ENCODE peak calls at places on chromosomes 7 and 10, in eight cellular contexts. Y, R, Q, G, M, O, L and C are unnamed samples.

GRCh38 chr10:132610071-132610701 is 72.6 kb downstream of the INPP5A start:
- DNase-seq in R (no peak), G (no peak), Q (no peak), Y (no peak), M (no peak), O (no peak), L (no peak), C (no peak)

GRCh38 chr10:104045151-104046089 is 40.3 kb downstream of the COL17A1 start:
- DNase-seq in R (no peak), Y (no peak), G (peak), L (no peak), O (peak), M (peak), Q (no peak), C (peak)

GRCh38 chr10:44402465-44403205 is 17.7 kb upstream of the CXCL12 start:
- DNase-seq in G (no peak), M (no peak), L (no peak), Y (no peak), R (no peak), O (no peak), Q (no peak), C (no peak)

GRCh38 chr7:33099154-33099940 is 9.9 kb downstream of the RP9 start:
- DNase-seq in G (no peak), Q (no peak), M (no peak), O (no peak), Y (no peak), L (no peak), R (no peak), C (no peak)

GRCh38 chr7:101650579-101651081 is 21.5 kb upstream of the MYL10 start:
- DNase-seq in Q (no peak), L (no peak), G (peak), O (no peak), M (no peak), R (no peak), Y (no peak), C (no peak)

GRCh38 chr7:47534322-47535032 is 47.4 kb downstream of the TNS3 start:
- DNase-seq in Q (no peak), L (no peak), M (no peak), G (no peak), R (no peak), Y (no peak), O (peak), C (peak)

GRCh38 chr10:47288236-47288635 is 11.8 kb upstream of the GDF10 start:
- DNase-seq in G (no peak), Q (no peak), R (no peak), M (no peak), L (no peak), Y (no peak), O (no peak), C (no peak)

GRCh38 chr7:141157138-141157765 is 83.4 kb downstream of the TMEM178B start:
- DNase-seq in L (no peak), Y (no peak), O (no peak), G (no peak), R (no peak), Q (no peak), M (no peak), C (no peak)

GRCh38 chr7:50317697-50318640 is 13.5 kb downstream of the IKZF1 start:
- DNase-seq in L (no peak), R (peak), O (no peak), G (no peak), Q (no peak), M (no peak), Y (peak), C (no peak)

GRCh38 chr7:86301301-86301700 is 342.4 kb upstream of the GRM3 start:
- DNase-seq in Q (no peak), M (no peak), L (no peak), Y (no peak), G (no peak), R (no peak), O (no peak), C (no peak)

GRCh38 chr10:29873941-29874340 is 185.4 kb downstream of the JCAD start:
- DNase-seq in Q (no peak), R (no peak), L (no peak), O (no peak), Y (no peak), M (peak), G (no peak), C (peak)

GRCh38 chr10:113297226-113297625 is 255.6 kb upstream of the HABP2 start:
- DNase-seq in R (no peak), Q (no peak), O (no peak), Y (no peak), G (no peak), L (no peak), M (peak), C (no peak)

GRCh38 chr10:89337493-89337892 is 9.7 kb downstream of the IFIT3 start:
- DNase-seq in G (peak), Q (no peak), M (peak), O (no peak), L (no peak), Y (peak), R (no peak), C (peak)

GRCh38 chr10:130962240-130963051 is 349.1 kb downstream of the TCERG1L start:
- DNase-seq in G (no peak), L (no peak), Y (no peak), Q (no peak), O (no peak), R (no peak), M (no peak), C (no peak)

GRCh38 chr7:54904130-54904529 is 114.7 kb upstream of the EGFR start:
- DNase-seq in R (no peak), Y (no peak), O (no peak), L (no peak), M (peak), Q (no peak), G (no peak), C (peak)

GRCh38 chr7:50656141-50656895 is 91.1 kb upstream of the DDC start:
- DNase-seq in G (no peak), Y (no peak), L (no peak), M (no peak), R (no peak), O (no peak), Q (no peak), C (no peak)

GRCh38 chr7:55533050-55533728 is 39.1 kb downstream of the VOPP1 start:
- DNase-seq in G (peak), Y (peak), L (no peak), R (peak), M (no peak), Q (no peak), O (no peak), C (no peak)

GRCh38 chr10:87658858-87659555 is 671 bp upstream of the PAPSS2 start:
- DNase-seq in Q (no peak), G (peak), M (no peak), R (no peak), O (no peak), Y (peak), L (no peak), C (no peak)

GRCh38 chr10:112904000-112904399 is 46.0 kb upstream of the TCF7L2 start:
- DNase-seq in L (no peak), M (peak), R (no peak), Y (no peak), O (no peak), G (peak), Q (no peak), C (no peak)

GRCh38 chr7:13411151-13411550 is 578.3 kb downstream of the ETV1 start:
- DNase-seq in L (no peak), M (no peak), R (no peak), O (peak), Q (no peak), G (no peak), Y (no peak), C (no peak)

GRCh38 chr7:120070201-120070600 is 202.8 kb upstream of the KCND2 start:
- DNase-seq in G (no peak), O (no peak), Q (no peak), L (no peak), Y (no peak), M (no peak), R (no peak), C (no peak)

GRCh38 chr10:86100581-86101061 is 266.0 kb downstream of the GRID1 start:
- DNase-seq in M (peak), R (no peak), L (no peak), O (peak), G (peak), Q (no peak), Y (no peak), C (peak)

GRCh38 chr7:83936056-83936703 is 258.4 kb downstream of the SEMA3A start:
- DNase-seq in R (peak), M (peak), Q (no peak), G (peak), Y (peak), L (no peak), O (peak), C (peak)

GRCh38 chr10:131858118-131858515 is 42.7 kb upstream of the PPP2R2D start:
- DNase-seq in M (no peak), Q (no peak), G (no peak), R (no peak), O (no peak), Y (no peak), L (no peak), C (no peak)

GRCh38 chr10:112852308-112852707 is 97.7 kb upstream of the TCF7L2 start:
- DNase-seq in M (no peak), Y (no peak), G (no peak), Q (no peak), L (no peak), R (no peak), O (no peak), C (no peak)

GRCh38 chr10:6493521-6494451 is 86.3 kb downstream of the PRKCQ start:
- DNase-seq in O (no peak), G (peak), Q (no peak), L (no peak), Y (no peak), M (peak), R (no peak), C (peak)

GRCh38 chr7:110943686-110944350 is 147.1 kb upstream of the LRRN3 start:
- DNase-seq in G (no peak), M (no peak), Q (no peak), Y (no peak), R (no peak), O (no peak), L (no peak), C (no peak)

GRCh38 chr10:126294451-126294850 is 93.8 kb downstream of the ADAM12 start:
- DNase-seq in M (no peak), R (no peak), L (no peak), Y (no peak), Q (no peak), G (peak), O (no peak), C (peak)

GRCh38 chr10:126090911-126091728 is 194.8 kb downstream of the FANK1 start:
- DNase-seq in G (peak), L (no peak), Y (no peak), O (no peak), M (peak), R (no peak), Q (no peak), C (peak)

GRCh38 chr10:34628174-34628802 is 186.8 kb downstream of the PARD3 start:
- DNase-seq in M (peak), R (no peak), G (no peak), Q (no peak), O (no peak), L (no peak), Y (no peak), C (no peak)

GRCh38 chr7:146074195-146074765 is 42.3 kb upstream of the CNTNAP2 start:
- DNase-seq in Y (no peak), M (no peak), R (no peak), O (no peak), Q (no peak), G (no peak), L (no peak), C (no peak)

GRCh38 chr10:126212653-126213052 is 175.6 kb downstream of the ADAM12 start:
- DNase-seq in M (no peak), L (no peak), O (no peak), R (no peak), G (no peak), Y (no peak), Q (no peak), C (no peak)

GRCh38 chr7:125412890-125413665 is 483.5 kb upstream of the POT1 start:
- DNase-seq in Q (no peak), R (no peak), O (no peak), M (no peak), L (no peak), G (no peak), Y (no peak), C (no peak)

GRCh38 chr10:114917927-114918672 is 19.9 kb upstream of the TRUB1 start:
- DNase-seq in Y (no peak), R (no peak), O (no peak), G (peak), Q (no peak), M (no peak), L (no peak), C (peak)

GRCh38 chr10:25068152-25069058 is 52.0 kb downstream of the THNSL1 start:
- DNase-seq in L (no peak), M (no peak), Q (no peak), O (peak), Y (no peak), R (no peak), G (peak), C (no peak)

GRCh38 chr10:5587151-5588079 is 62.7 kb downstream of the CALML3 start:
- DNase-seq in Y (no peak), M (peak), L (no peak), Q (no peak), O (no peak), R (no peak), G (no peak), C (no peak)

GRCh38 chr7:36287371-36288241 is 102.1 kb upstream of the ANLN start:
- DNase-seq in L (no peak), G (no peak), O (no peak), R (no peak), M (no peak), Y (peak), Q (no peak), C (no peak)

GRCh38 chr7:30789334-30789711 is 18.1 kb downstream of the MINDY4 start:
- DNase-seq in Q (no peak), R (no peak), Y (no peak), M (peak), L (no peak), O (no peak), G (no peak), C (peak)